ENCODE peak calls at places on chromosomes 16 and 17, in six cellular contexts. S is IMR-90, I is neuronal stem cell, F is mesenchymal stem cell, L is H9, B is H1. N is an unnamed sample.

GRCh38 chr16:35207059-35207999 is 1747.9 kb downstream of the TP53TG3F start:
- DNase-seq in F (no peak), I (no peak), L (no peak), S (no peak), B (no peak), N (no peak)

GRCh38 chr17:145671-146541 is 8.5 kb downstream of the SCGB1C2 start:
- DNase-seq in I (no peak), L (no peak), S (no peak), B (peak; percentile 45), F (no peak), N (no peak)

GRCh38 chr17:75815399-75815798 is 28.8 kb downstream of the UNC13D start:
- DNase-seq in L (no peak), F (no peak), S (no peak), B (no peak), I (no peak), N (no peak)

GRCh38 chr16:68257906-68258800 is 6.2 kb upstream of the SLC7A6 start:
- DNase-seq in F (peak; percentile 83), L (no peak), B (no peak), S (peak; percentile 38), I (no peak), N (no peak)

GRCh38 chr17:83081561-83082201 is 2.3 kb downstream of the METRNL start:
- DNase-seq in S (peak; percentile 43), I (no peak), L (no peak), B (no peak), F (no peak), N (no peak)

GRCh38 chr16:66752958-66753357 is 1.5 kb upstream of the DYNC1LI2 start:
- DNase-seq in F (no peak), L (no peak), B (no peak), I (no peak), S (no peak), N (no peak)

GRCh38 chr17:77501101-77501566 is 360.4 kb downstream of the SEC14L1 start:
- DNase-seq in I (no peak), L (no peak), S (no peak), B (no peak), F (no peak), N (no peak)

GRCh38 chr16:19138601-19139000 is 24.8 kb downstream of the ITPRIPL2 start:
- DNase-seq in L (no peak), I (no peak), F (peak; percentile 98), B (no peak), S (peak; percentile 89), N (peak; percentile 65)

GRCh38 chr17:81574643-81574956 is 22.4 kb upstream of the FAAP100 start:
- DNase-seq in B (no peak), I (no peak), L (no peak), F (no peak), S (no peak), N (no peak)

GRCh38 chr17:63222655-63223054 is 223.5 kb downstream of the CYB561 start:
- DNase-seq in L (no peak), B (no peak), I (no peak), S (peak; percentile 33), F (peak; percentile 16), N (peak; percentile 8)

GRCh38 chr17:41167561-41167960 is 460 bp downstream of the KRTAP4-3 start:
- DNase-seq in B (no peak), I (no peak), S (no peak), F (no peak), L (no peak), N (peak; percentile 10)

GRCh38 chr16:84931506-84931905 is 79.8 kb downstream of the ZDHHC7 start:
- DNase-seq in I (no peak), L (no peak), B (no peak), F (no peak), S (peak; percentile 38), N (no peak)

GRCh38 chr17:57407287-57408063 is 151.2 kb downstream of the MSI2 start:
- DNase-seq in B (no peak), F (peak; percentile 50), I (no peak), S (no peak), L (no peak), N (no peak)

GRCh38 chr16:14155572-14156213 is 84.6 kb downstream of the MRTFB start:
- DNase-seq in L (no peak), I (no peak), B (no peak), S (no peak), F (no peak), N (no peak)

GRCh38 chr16:88699180-88699579 is 7.0 kb downstream of the RNF166 start:
- DNase-seq in F (no peak), L (no peak), S (no peak), I (no peak), B (no peak), N (no peak)

GRCh38 chr17:14481664-14482063 is 180.8 kb downstream of the HS3ST3B1 start:
- DNase-seq in F (no peak), S (no peak), B (no peak), I (no peak), L (no peak), N (no peak)

GRCh38 chr16:59412275-59412841 is 678.2 kb upstream of the GOT2 start:
- DNase-seq in I (peak; percentile 5), L (no peak), B (no peak), S (peak; percentile 30), F (peak; percentile 7), N (peak; percentile 59)

GRCh38 chr16:76653390-76654026 is 376.3 kb downstream of the CNTNAP4 start:
- DNase-seq in I (peak; percentile 35), S (peak; percentile 28), L (peak; percentile 41), B (no peak), F (peak; percentile 69), N (peak; percentile 82)

GRCh38 chr17:62581769-62582168 is 45.7 kb upstream of the MRC2 start:
- DNase-seq in B (no peak), L (no peak), I (no peak), S (no peak), F (no peak), N (no peak)

GRCh38 chr16:8120001-8120400 is 470.3 kb downstream of the TMEM114 start:
- DNase-seq in I (peak; percentile 21), L (no peak), F (no peak), B (no peak), S (no peak), N (no peak)

DNA sequence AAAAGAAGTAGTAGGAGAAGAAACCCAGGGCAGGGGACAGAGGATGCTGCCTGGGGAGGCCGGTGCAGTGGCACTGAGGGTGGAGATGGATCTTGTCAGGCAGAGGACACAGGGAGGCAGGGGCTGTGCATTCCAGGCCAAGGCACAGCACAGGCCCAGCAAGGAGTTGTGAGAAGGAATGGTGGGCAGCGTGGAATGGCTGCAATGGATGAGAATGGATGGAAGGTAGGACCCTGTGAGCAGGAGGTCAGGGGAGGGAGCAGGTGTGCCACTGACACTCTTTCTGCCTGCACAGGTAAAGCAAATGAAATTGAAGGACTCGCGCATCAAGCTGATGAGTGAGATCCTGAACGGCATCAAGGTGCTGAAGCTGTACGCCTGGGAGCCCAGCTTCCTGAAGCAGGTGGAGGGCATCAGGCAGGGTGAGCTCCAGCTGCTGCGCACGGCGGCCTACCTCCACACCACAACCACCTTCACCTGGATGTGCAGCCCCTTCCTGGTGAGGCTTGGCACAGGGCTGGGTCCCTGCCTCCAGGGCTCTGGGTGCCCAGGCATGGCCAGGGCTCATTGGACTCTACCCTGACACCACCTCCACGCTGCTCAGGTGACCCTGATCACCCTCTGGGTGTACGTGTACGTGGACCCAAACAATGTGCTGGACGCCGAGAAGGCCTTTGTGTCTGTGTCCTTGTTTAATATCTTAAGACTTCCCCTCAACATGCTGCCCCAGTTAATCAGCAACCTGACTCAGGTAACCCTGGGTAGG is 32.8 kb downstream of the ABCC3 start:
- DNase-seq in I (no peak), F (no peak), L (no peak), B (no peak), S (no peak), N (no peak)
- H3K9ac ChIP-seq in I (peak overlapping the region; percentile 17), F (no peak overlapping the region), L (no peak overlapping the region), B (no peak overlapping the region), S (no peak overlapping the region), N (no peak overlapping the region)

GRCh38 chr17:51076821-51077220 is 43.8 kb downstream of the SPAG9 start:
- DNase-seq in I (no peak), L (no peak), B (no peak), F (no peak), S (no peak), N (peak; percentile 65)
- H2BK15ac ChIP-seq in I (no peak overlapping the region), L (no peak overlapping the region), B (no peak overlapping the region), F (no peak overlapping the region), S (no peak overlapping the region), N (no peak overlapping the region)

GRCh38 chr17:78716292-78716691 is 65.8 kb downstream of the CYTH1 start:
- DNase-seq in F (no peak), L (no peak), I (no peak), B (no peak), S (no peak), N (no peak)
- H3K9ac ChIP-seq in F (peak overlapping the region; percentile 82), L (no peak overlapping the region), I (no peak overlapping the region), B (no peak overlapping the region), S (no peak overlapping the region), N (no peak overlapping the region)

GRCh38 chr17:31522284-31522931 is 130.9 kb downstream of the RAB11FIP4 start:
- DNase-seq in S (no peak), B (no peak), F (no peak), I (no peak), L (no peak), N (no peak)
- H2BK15ac ChIP-seq in S (no peak overlapping the region), B (no peak overlapping the region), F (no peak overlapping the region), I (no peak overlapping the region), L (no peak overlapping the region), N (no peak overlapping the region)

GRCh38 chr17:29760771-29761682 is 138.3 kb upstream of the CORO6 start:
- DNase-seq in B (peak; percentile 82), F (peak; percentile 90), I (peak; percentile 64), S (peak; percentile 83), L (peak; percentile 88), N (peak; percentile 89)

GRCh38 chr17:29757788-29758187 is 135.1 kb upstream of the CORO6 start:
- DNase-seq in F (no peak), B (no peak), I (no peak), S (no peak), L (no peak), N (no peak)

GRCh38 chr17:29763273-29763672 is 140.6 kb upstream of the CORO6 start:
- DNase-seq in B (no peak), S (no peak), I (no peak), L (no peak), F (no peak), N (no peak)

GRCh38 chr17:29758255-29758654 is 135.5 kb upstream of the CORO6 start:
- DNase-seq in S (no peak), L (no peak), I (no peak), B (no peak), F (no peak), N (no peak)

DNA sequence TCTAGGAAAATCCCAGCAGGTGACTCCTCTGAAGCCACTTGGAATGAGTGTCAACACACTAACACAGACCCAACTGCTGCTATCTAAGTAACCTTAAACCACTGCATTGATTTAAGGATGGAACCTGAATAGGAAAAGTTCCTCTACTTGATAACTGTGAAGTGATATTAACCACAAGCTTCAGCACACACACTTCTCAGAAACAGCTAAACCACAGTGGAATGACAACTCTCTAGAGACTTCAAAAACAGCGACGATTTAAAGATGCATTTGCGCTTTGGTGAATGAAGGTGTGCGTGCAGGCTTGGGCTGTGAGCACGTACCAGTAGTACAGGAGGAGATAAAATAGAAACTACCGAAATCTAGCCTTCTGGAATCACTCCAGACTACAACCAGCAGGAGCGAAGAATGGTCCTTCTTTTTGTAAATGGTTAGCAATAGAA is 137.6 kb upstream of the CORO6 start:
- DNase-seq in B (no peak), L (no peak), S (peak; percentile 39), I (no peak), F (peak; percentile 58), N (peak; percentile 19)
- H3K9ac ChIP-seq in B (no peak overlapping the region), L (no peak overlapping the region), S (peak overlapping the region; percentile 62), I (no peak overlapping the region), F (peak overlapping the region; percentile 90), N (no peak overlapping the region)

N was measured in mesendoderm.